ENCODE peak calls at places on chromosome 3, in nine cellular contexts. U is colonic mucosa, H is HCT116, V is sigmoid colon, I is tibial artery, E is OCI-LY7, O is psoas muscle, Z is lung, P is body of pancreas. N is an unnamed sample.
A peak's percentile ranks its signal among the peaks of the same experiment; 100 is the strongest.

GRCh38 chr3:160796813-160797164 is 40.8 kb downstream of the PPM1L start:
- DNase-seq in U (peak; percentile 24), H (no peak), V (no peak), I (no peak), E (no peak), O (no peak), Z (no peak), P (peak; percentile 79), N (no peak)

GRCh38 chr3:106518516-106518915 is 649.7 kb upstream of the CBLB start:
- DNase-seq in U (no peak), H (no peak), V (no peak), I (no peak), E (no peak), O (no peak), Z (no peak), P (no peak), N (no peak)

GRCh38 chr3:193262707-193263106 is 21.7 kb downstream of the PLAAT1 start:
- DNase-seq in U (no peak), H (no peak), V (no peak), I (no peak), E (no peak), O (no peak), Z (no peak), P (no peak), N (no peak)

GRCh38 chr3:155293518-155293917 is at the start of gene STRIT1:
- DNase-seq in U (no peak), H (no peak), V (no peak), I (no peak), E (no peak), O (no peak), Z (no peak), P (no peak), N (no peak)

GRCh38 chr3:162956711-162957110 is 1460.1 kb downstream of the OTOL1 start:
- DNase-seq in U (no peak), H (no peak), V (no peak), I (no peak), E (no peak), O (no peak), Z (no peak), P (no peak), N (no peak)

GRCh38 chr3:46930176-46930944 is 46.2 kb downstream of the CCDC12 start:
- DNase-seq in U (no peak), H (no peak), V (peak; percentile 61), I (peak; percentile 35), E (peak; percentile 53), O (peak; percentile 50), Z (no peak), P (peak; percentile 66), N (no peak)

GRCh38 chr3:139870000-139870675 is 64.8 kb upstream of the CLSTN2 start:
- DNase-seq in U (no peak), H (no peak), V (no peak), I (no peak), E (no peak), O (no peak), Z (no peak), P (no peak), N (no peak)

GRCh38 chr3:182725372-182726251 is 67.7 kb upstream of the ATP11B start:
- DNase-seq in U (peak; percentile 58), H (no peak), V (no peak), I (no peak), E (no peak), O (no peak), Z (no peak), P (no peak), N (peak; percentile 73)

GRCh38 chr3:194032828-194033435 is 103.0 kb upstream of the HES1 start:
- DNase-seq in U (no peak), H (no peak), V (no peak), I (no peak), E (peak; percentile 87), O (no peak), Z (no peak), P (no peak), N (peak; percentile 82)

GRCh38 chr3:133792171-133792763 is 13.3 kb upstream of the SRPRB start:
- DNase-seq in U (no peak), H (peak; percentile 39), V (no peak), I (no peak), E (peak; percentile 63), O (no peak), Z (no peak), P (no peak), N (no peak)

GRCh38 chr3:5298453-5298852 is 110.9 kb downstream of the EDEM1 start:
- DNase-seq in U (no peak), H (no peak), V (no peak), I (no peak), E (peak; percentile 68), O (no peak), Z (no peak), P (no peak), N (no peak)

GRCh38 chr3:188021502-188022040 is 132.4 kb upstream of the LPP start:
- DNase-seq in U (no peak), H (no peak), V (no peak), I (peak; percentile 47), E (no peak), O (no peak), Z (no peak), P (no peak), N (no peak)

GRCh38 chr3:195900426-195901355 is 7.7 kb downstream of the TNK2 start:
- DNase-seq in U (no peak), H (no peak), V (peak; percentile 80), I (peak; percentile 58), E (peak; percentile 34), O (peak; percentile 93), Z (no peak), P (peak; percentile 72), N (no peak)

GRCh38 chr3:6799264-6799915 is 61.5 kb upstream of the GRM7 start:
- DNase-seq in U (peak; percentile 62), H (peak; percentile 19), V (no peak), I (no peak), E (peak; percentile 75), O (no peak), Z (peak; percentile 39), P (peak; percentile 52), N (peak; percentile 71)

GRCh38 chr3:127475975-127476374 is 114.6 kb downstream of the TPRA1 start:
- DNase-seq in U (no peak), H (no peak), V (no peak), I (no peak), E (no peak), O (no peak), Z (no peak), P (no peak), N (no peak)

GRCh38 chr3:51338632-51339031 is 46.5 kb upstream of the MANF start:
- DNase-seq in U (no peak), H (no peak), V (peak; percentile 14), I (no peak), E (no peak), O (no peak), Z (no peak), P (no peak), N (peak; percentile 14)

GRCh38 chr3:41888368-41889076 is 73.4 kb downstream of the ULK4 start:
- DNase-seq in U (no peak), H (no peak), V (no peak), I (no peak), E (no peak), O (no peak), Z (no peak), P (no peak), N (peak; percentile 72)

GRCh38 chr3:186002884-186003472 is 65.2 kb upstream of the TRA2B start:
- DNase-seq in U (no peak), H (peak; percentile 31), V (no peak), I (no peak), E (peak; percentile 29), O (no peak), Z (no peak), P (peak; percentile 15), N (peak; percentile 78)

GRCh38 chr3:63097396-63097795 is 180.7 kb upstream of the SYNPR start:
- DNase-seq in U (no peak), H (no peak), V (no peak), I (no peak), E (no peak), O (no peak), Z (no peak), P (no peak), N (no peak)

GRCh38 chr3:127213381-127213918 is 20.5 kb downstream of the PRR23E start:
- DNase-seq in U (peak; percentile 10), H (no peak), V (no peak), I (peak; percentile 7), E (no peak), O (no peak), Z (peak; percentile 9), P (no peak), N (no peak)

GRCh38 chr3:45508659-45509037 is 85.9 kb upstream of the LIMD1 start:
- DNase-seq in U (no peak), H (no peak), V (no peak), I (no peak), E (no peak), O (no peak), Z (no peak), P (no peak), N (no peak)
- H3K4me3 ChIP-seq in U (no peak overlapping the region), H (no peak overlapping the region), V (no peak overlapping the region), I (no peak overlapping the region), E (no peak overlapping the region), O (no peak overlapping the region), Z (no peak overlapping the region), P (no peak overlapping the region), N (no peak overlapping the region)

GRCh38 chr3:120350431-120350941 is 1.3 kb upstream of the LRRC58 start:
- DNase-seq in U (peak; percentile 24), H (no peak), V (peak; percentile 67), I (peak; percentile 31), E (peak; percentile 29), O (no peak), Z (no peak), P (peak; percentile 20), N (no peak)
- H3K27ac ChIP-seq in U (no peak overlapping the region), H (peak overlapping the region; percentile 76), V (peak overlapping the region; percentile 96), I (peak overlapping the region; percentile 88), E (no peak overlapping the region), O (peak overlapping the region; percentile 94), Z (no peak overlapping the region), P (no peak overlapping the region), N (no peak overlapping the region)

DNA sequence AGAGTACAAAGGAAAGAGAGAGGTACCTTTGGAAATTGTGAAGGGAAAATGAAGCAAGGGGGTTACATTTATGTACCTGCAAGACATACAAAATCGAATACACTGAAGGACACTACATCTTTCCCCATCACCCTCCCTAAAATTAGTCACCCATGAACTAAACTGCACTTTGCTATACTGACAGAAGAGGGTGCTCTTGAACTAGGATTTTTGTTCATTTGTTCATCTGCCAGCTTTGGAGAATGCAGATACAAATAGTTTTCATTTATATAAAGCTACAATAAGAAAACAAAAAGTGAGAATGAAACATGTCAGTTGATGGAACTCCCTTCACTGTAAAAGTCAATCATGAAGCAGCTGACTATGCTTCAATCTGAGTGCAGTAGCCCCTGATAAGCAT is 55.7 kb downstream of the PCCB start:
- DNase-seq in U (no peak), H (peak; percentile 32), V (no peak), I (no peak), E (peak; percentile 62), O (no peak), Z (no peak), P (no peak), N (no peak)
- TF ChIP-seq CTCF in U (peak; percentile 33), H (peak; percentile 62), V (no peak), I (no peak), E (peak; percentile 85), O (no peak), Z (peak; percentile 27), P (peak; percentile 34), N (peak; percentile 64)

DNA sequence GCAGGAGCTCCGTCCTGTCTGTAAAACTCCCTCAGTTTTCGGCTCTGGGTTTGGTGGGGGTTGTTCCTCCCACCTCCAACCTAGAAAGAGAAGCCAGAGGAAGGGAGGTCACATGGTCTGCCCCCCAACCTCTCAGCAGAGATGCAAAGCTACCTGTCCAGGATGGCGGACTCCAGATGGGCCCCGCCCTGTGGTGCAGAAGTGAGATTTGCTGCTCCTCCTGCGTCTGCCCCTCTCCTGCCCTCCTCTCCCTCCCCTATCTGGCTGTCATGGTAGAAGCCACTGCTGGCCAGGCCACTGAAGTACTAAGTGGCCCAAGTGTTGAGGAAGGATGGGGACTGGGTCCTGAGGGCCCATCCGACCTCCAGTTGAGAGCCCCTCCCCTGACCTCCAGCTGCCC is 2.1 kb upstream of the SEMA3B start:
- DNase-seq in U (no peak), H (no peak), V (no peak), I (no peak), E (no peak), O (no peak), Z (no peak), P (no peak), N (no peak)
- H3K4me3 ChIP-seq in U (peak overlapping the region; percentile 40), H (peak overlapping the region; percentile 56), V (peak overlapping the region; percentile 58), I (peak overlapping the region; percentile 65), E (no peak overlapping the region), O (peak overlapping the region; percentile 72), Z (no peak overlapping the region), P (no peak overlapping the region), N (no peak overlapping the region)

N was measured in endodermal cell.